ENCODE peak calls at places on chromosome 2, in six cellular contexts. One of them, this sample, is unnamed.

GRCh38 chr2:115075800-115076199 is 633.4 kb downstream of the DPP10 start:
- DNase-seq in GM10248: no peak
- DNase-seq in CD4-positive, alpha-beta T cell: no peak
- DNase-seq in LNCaP clone FGC: no peak
- DNase-seq in progenitor cell of endocrine pancreas: no peak
- DNase-seq in coronary artery: no peak
- DNase-seq in this sample: no peak

GRCh38 chr2:102122115-102122514 is 20.4 kb upstream of the IL1R1 start:
- DNase-seq in progenitor cell of endocrine pancreas: no peak
- DNase-seq in coronary artery: no peak
- DNase-seq in LNCaP clone FGC: no peak
- DNase-seq in CD4-positive, alpha-beta T cell: no peak
- DNase-seq in GM10248: no peak
- DNase-seq in this sample: no peak

GRCh38 chr2:214497489-214497888 is 86.6 kb downstream of the VWC2L start:
- DNase-seq in LNCaP clone FGC: no peak
- DNase-seq in CD4-positive, alpha-beta T cell: no peak
- DNase-seq in GM10248: no peak
- DNase-seq in coronary artery: no peak
- DNase-seq in progenitor cell of endocrine pancreas: no peak
- DNase-seq in this sample: no peak

GRCh38 chr2:111135910-111136297 is 15.2 kb downstream of the BCL2L11 start:
- DNase-seq in progenitor cell of endocrine pancreas: no peak
- DNase-seq in LNCaP clone FGC: no peak
- DNase-seq in coronary artery: no peak
- DNase-seq in CD4-positive, alpha-beta T cell: no peak
- DNase-seq in GM10248: peak; percentile 20
- DNase-seq in this sample: no peak

GRCh38 chr2:48251437-48252148 is 278.4 kb upstream of the STON1 start:
- DNase-seq in coronary artery: no peak
- DNase-seq in GM10248: no peak
- DNase-seq in CD4-positive, alpha-beta T cell: no peak
- DNase-seq in LNCaP clone FGC: no peak
- DNase-seq in progenitor cell of endocrine pancreas: no peak
- DNase-seq in this sample: no peak

GRCh38 chr2:152055366-152056108 is 43.3 kb downstream of the CACNB4 start:
- DNase-seq in CD4-positive, alpha-beta T cell: no peak
- DNase-seq in LNCaP clone FGC: no peak
- DNase-seq in progenitor cell of endocrine pancreas: no peak
- DNase-seq in coronary artery: no peak
- DNase-seq in GM10248: no peak
- DNase-seq in this sample: no peak

GRCh38 chr2:216408426-216409315 is 3.6 kb upstream of the SMARCAL1 start:
- DNase-seq in progenitor cell of endocrine pancreas: no peak
- DNase-seq in CD4-positive, alpha-beta T cell: no peak
- DNase-seq in LNCaP clone FGC: no peak
- DNase-seq in GM10248: no peak
- DNase-seq in coronary artery: no peak
- DNase-seq in this sample: no peak

GRCh38 chr2:238101891-238102841 is 2.0 kb downstream of the ESPNL start:
- DNase-seq in CD4-positive, alpha-beta T cell: no peak
- DNase-seq in LNCaP clone FGC: no peak
- DNase-seq in coronary artery: no peak
- DNase-seq in GM10248: no peak
- DNase-seq in progenitor cell of endocrine pancreas: no peak
- DNase-seq in this sample: peak; percentile 83

GRCh38 chr2:3282056-3282998 is 95.3 kb downstream of the EIPR1 start:
- DNase-seq in GM10248: no peak
- DNase-seq in CD4-positive, alpha-beta T cell: no peak
- DNase-seq in LNCaP clone FGC: peak; percentile 51
- DNase-seq in progenitor cell of endocrine pancreas: no peak
- DNase-seq in coronary artery: no peak
- DNase-seq in this sample: peak; percentile 57

GRCh38 chr2:71831208-71831577 is 316.5 kb downstream of the CYP26B1 start:
- DNase-seq in CD4-positive, alpha-beta T cell: no peak
- DNase-seq in GM10248: no peak
- DNase-seq in coronary artery: peak; percentile 91
- DNase-seq in LNCaP clone FGC: no peak
- DNase-seq in progenitor cell of endocrine pancreas: no peak
- DNase-seq in this sample: no peak

GRCh38 chr2:237213325-237214040 is 127.8 kb downstream of the COPS8 start:
- DNase-seq in coronary artery: no peak
- DNase-seq in GM10248: no peak
- DNase-seq in LNCaP clone FGC: no peak
- DNase-seq in progenitor cell of endocrine pancreas: no peak
- DNase-seq in CD4-positive, alpha-beta T cell: no peak
- DNase-seq in this sample: peak; percentile 83

GRCh38 chr2:237154050-237154638 is 68.5 kb downstream of the COPS8 start:
- DNase-seq in progenitor cell of endocrine pancreas: no peak
- DNase-seq in LNCaP clone FGC: peak; percentile 33
- DNase-seq in coronary artery: no peak
- DNase-seq in CD4-positive, alpha-beta T cell: peak; percentile 27
- DNase-seq in GM10248: peak; percentile 64
- DNase-seq in this sample: no peak

GRCh38 chr2:131425191-131426021 is 50.5 kb upstream of the TUBA3D start:
- DNase-seq in CD4-positive, alpha-beta T cell: no peak
- DNase-seq in progenitor cell of endocrine pancreas: no peak
- DNase-seq in LNCaP clone FGC: no peak
- DNase-seq in GM10248: no peak
- DNase-seq in coronary artery: no peak
- DNase-seq in this sample: no peak

GRCh38 chr2:168025487-168026203 is 221.8 kb downstream of the STK39 start:
- DNase-seq in CD4-positive, alpha-beta T cell: no peak
- DNase-seq in progenitor cell of endocrine pancreas: no peak
- DNase-seq in coronary artery: no peak
- DNase-seq in GM10248: no peak
- DNase-seq in LNCaP clone FGC: no peak
- DNase-seq in this sample: no peak

GRCh38 chr2:196046123-196046917 is 22.3 kb downstream of the DNAH7 start:
- DNase-seq in coronary artery: no peak
- DNase-seq in CD4-positive, alpha-beta T cell: no peak
- DNase-seq in GM10248: no peak
- DNase-seq in progenitor cell of endocrine pancreas: no peak
- DNase-seq in LNCaP clone FGC: no peak
- DNase-seq in this sample: no peak

GRCh38 chr2:254231-254630 is 9.6 kb downstream of the SH3YL1 start:
- DNase-seq in LNCaP clone FGC: no peak
- DNase-seq in CD4-positive, alpha-beta T cell: no peak
- DNase-seq in coronary artery: no peak
- DNase-seq in GM10248: no peak
- DNase-seq in progenitor cell of endocrine pancreas: no peak
- DNase-seq in this sample: no peak

GRCh38 chr2:46770622-46771021 is 145.0 kb downstream of the MCFD2 start:
- DNase-seq in LNCaP clone FGC: no peak
- DNase-seq in coronary artery: no peak
- DNase-seq in GM10248: no peak
- DNase-seq in CD4-positive, alpha-beta T cell: no peak
- DNase-seq in progenitor cell of endocrine pancreas: no peak
- DNase-seq in this sample: no peak

GRCh38 chr2:60539177-60539576 is 14.3 kb downstream of the BCL11A start:
- DNase-seq in coronary artery: no peak
- DNase-seq in LNCaP clone FGC: no peak
- DNase-seq in progenitor cell of endocrine pancreas: no peak
- DNase-seq in CD4-positive, alpha-beta T cell: no peak
- DNase-seq in GM10248: no peak
- DNase-seq in this sample: no peak
- TF ChIP-seq CTCF in coronary artery: no peak
- TF ChIP-seq CTCF in LNCaP clone FGC: no peak
- TF ChIP-seq CTCF in progenitor cell of endocrine pancreas: no peak
- TF ChIP-seq CTCF in CD4-positive, alpha-beta T cell: no peak
- TF ChIP-seq CTCF in GM10248: no peak
- TF ChIP-seq CTCF in this sample: no peak

DNA sequence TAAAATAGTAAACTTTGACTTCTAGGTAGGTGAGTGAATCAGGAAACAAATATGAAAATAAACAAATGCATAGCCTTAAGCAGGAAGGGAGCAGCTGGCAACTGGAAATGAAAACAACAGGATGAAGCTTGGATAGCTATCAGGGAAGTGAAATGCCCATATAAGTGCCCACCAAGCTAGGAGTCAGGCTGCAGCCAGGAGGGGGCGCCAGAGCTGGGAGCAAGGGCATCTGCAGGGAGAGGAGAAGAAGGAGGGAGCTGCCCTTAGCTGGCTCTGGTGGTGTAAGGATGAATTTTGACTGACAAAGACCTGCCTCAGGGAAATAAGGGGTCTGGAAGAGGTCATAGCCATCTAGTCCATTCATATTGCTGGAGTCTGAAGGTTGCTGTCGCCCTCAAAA is 298.3 kb downstream of the TDRD15 start:
- DNase-seq in CD4-positive, alpha-beta T cell: no peak
- DNase-seq in LNCaP clone FGC: no peak
- DNase-seq in progenitor cell of endocrine pancreas: no peak
- DNase-seq in GM10248: peak; percentile 37
- DNase-seq in coronary artery: no peak
- DNase-seq in this sample: no peak
- TF ChIP-seq CTCF in CD4-positive, alpha-beta T cell: no peak
- TF ChIP-seq CTCF in LNCaP clone FGC: peak; percentile 66
- TF ChIP-seq CTCF in progenitor cell of endocrine pancreas: peak; percentile 62
- TF ChIP-seq CTCF in GM10248: peak; percentile 51
- TF ChIP-seq CTCF in coronary artery: no peak
- TF ChIP-seq CTCF in this sample: no peak

DNA sequence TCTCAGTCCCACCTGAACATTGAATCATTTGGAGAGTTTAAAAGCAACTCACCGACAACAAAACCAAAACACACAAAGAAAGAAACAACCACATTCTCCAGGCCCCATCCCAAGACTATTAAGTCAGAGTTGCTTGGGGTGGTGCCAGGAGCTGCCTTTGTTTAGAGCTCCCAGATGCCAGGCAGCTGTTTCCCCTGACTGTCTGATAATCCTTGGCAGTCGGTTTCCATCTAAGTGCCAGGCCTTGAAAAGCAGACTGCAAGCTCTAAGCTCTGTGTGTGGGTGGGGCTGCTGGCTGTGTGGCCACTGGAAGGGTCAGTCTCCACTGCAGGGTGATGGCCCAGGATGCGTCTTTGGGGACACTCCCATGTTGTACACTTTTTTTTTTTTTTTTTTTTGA is 255.3 kb upstream of the AGAP1 start:
- DNase-seq in coronary artery: no peak
- DNase-seq in CD4-positive, alpha-beta T cell: no peak
- DNase-seq in LNCaP clone FGC: no peak
- DNase-seq in GM10248: no peak
- DNase-seq in progenitor cell of endocrine pancreas: no peak
- DNase-seq in this sample: no peak
- TF ChIP-seq CTCF in coronary artery: no peak
- TF ChIP-seq CTCF in CD4-positive, alpha-beta T cell: no peak
- TF ChIP-seq CTCF in LNCaP clone FGC: no peak
- TF ChIP-seq CTCF in GM10248: no peak
- TF ChIP-seq CTCF in progenitor cell of endocrine pancreas: no peak
- TF ChIP-seq CTCF in this sample: no peak

DNA sequence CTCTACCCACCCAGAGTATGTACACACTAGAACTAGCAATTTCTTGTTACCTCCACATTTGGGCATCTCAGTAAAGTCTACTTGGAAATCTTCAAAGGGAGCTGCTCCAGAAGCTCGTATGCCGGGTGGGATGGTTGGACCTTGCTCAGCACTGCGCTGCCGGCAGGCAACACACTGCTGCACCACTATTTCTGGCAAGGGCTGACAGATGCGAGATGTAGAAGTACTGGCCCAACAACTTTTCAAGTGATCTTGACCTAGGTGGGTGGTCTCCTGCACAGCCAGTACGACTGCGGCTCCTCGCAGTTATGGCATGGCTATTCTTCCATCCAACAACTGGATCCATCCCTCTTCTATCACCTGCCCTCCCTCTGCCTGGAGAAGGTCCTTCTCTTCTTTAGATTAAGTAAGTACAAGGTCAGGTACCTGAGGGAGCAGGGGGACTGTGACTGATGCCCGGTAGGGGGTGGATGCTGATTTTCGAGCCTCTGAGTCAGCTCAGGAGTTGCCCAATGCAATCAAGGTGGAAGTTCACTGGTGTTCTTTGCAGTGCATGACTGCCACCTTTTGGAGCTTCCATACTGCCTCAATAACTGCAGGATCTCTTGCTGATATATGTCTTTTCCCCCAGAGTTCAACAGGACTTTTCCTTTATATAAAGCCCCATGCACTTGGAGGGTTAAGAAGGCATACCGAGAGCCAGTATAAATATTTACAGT is 100.4 kb upstream of the SLC1A4 start:
- DNase-seq in coronary artery: no peak
- DNase-seq in progenitor cell of endocrine pancreas: no peak
- DNase-seq in LNCaP clone FGC: no peak
- DNase-seq in CD4-positive, alpha-beta T cell: no peak
- DNase-seq in GM10248: no peak
- DNase-seq in this sample: no peak
- TF ChIP-seq CTCF in coronary artery: no peak
- TF ChIP-seq CTCF in progenitor cell of endocrine pancreas: peak; percentile 19
- TF ChIP-seq CTCF in LNCaP clone FGC: no peak
- TF ChIP-seq CTCF in CD4-positive, alpha-beta T cell: no peak
- TF ChIP-seq CTCF in GM10248: no peak
- TF ChIP-seq CTCF in this sample: peak; percentile 32

GRCh38 chr2:62197609-62198236 is 1.8 kb downstream of the B3GNT2 start:
- DNase-seq in LNCaP clone FGC: no peak
- DNase-seq in GM10248: no peak
- DNase-seq in progenitor cell of endocrine pancreas: peak; percentile 27
- DNase-seq in CD4-positive, alpha-beta T cell: no peak
- DNase-seq in coronary artery: peak; percentile 74
- DNase-seq in this sample: no peak

GRCh38 chr2:62196278-62196901 is 475 bp downstream of the B3GNT2 start:
- DNase-seq in coronary artery: peak; percentile 80
- DNase-seq in GM10248: peak; percentile 50
- DNase-seq in progenitor cell of endocrine pancreas: peak; percentile 49
- DNase-seq in LNCaP clone FGC: no peak
- DNase-seq in CD4-positive, alpha-beta T cell: peak; percentile 40
- DNase-seq in this sample: peak; percentile 86

GRCh38 chr2:62198237-62198633 is 2.3 kb downstream of the B3GNT2 start:
- DNase-seq in progenitor cell of endocrine pancreas: no peak
- DNase-seq in coronary artery: no peak
- DNase-seq in GM10248: no peak
- DNase-seq in LNCaP clone FGC: no peak
- DNase-seq in CD4-positive, alpha-beta T cell: no peak
- DNase-seq in this sample: no peak

GRCh38 chr2:62195421-62196277 is at the start of gene B3GNT2:
- DNase-seq in progenitor cell of endocrine pancreas: peak; percentile 63
- DNase-seq in LNCaP clone FGC: no peak
- DNase-seq in CD4-positive, alpha-beta T cell: peak; percentile 87
- DNase-seq in coronary artery: peak; percentile 86
- DNase-seq in GM10248: peak; percentile 93
- DNase-seq in this sample: peak; percentile 91

GRCh38 chr2:62197017-62197586 is 1.2 kb downstream of the B3GNT2 start:
- DNase-seq in LNCaP clone FGC: no peak
- DNase-seq in CD4-positive, alpha-beta T cell: peak; percentile 20
- DNase-seq in coronary artery: no peak
- DNase-seq in GM10248: peak; percentile 43
- DNase-seq in progenitor cell of endocrine pancreas: peak; percentile 34
- DNase-seq in this sample: no peak
- TF ChIP-seq CTCF in LNCaP clone FGC: no peak
- TF ChIP-seq CTCF in CD4-positive, alpha-beta T cell: peak; percentile 30
- TF ChIP-seq CTCF in coronary artery: no peak
- TF ChIP-seq CTCF in GM10248: peak; percentile 25
- TF ChIP-seq CTCF in progenitor cell of endocrine pancreas: no peak
- TF ChIP-seq CTCF in this sample: peak; percentile 16